ENCODE peak calls at places on chromosomes 7 and 10, in five cellular contexts. One of them, this sample, is unnamed.

GRCh38 chr10:59435707-59436106 is 73.4 kb upstream of the FAM13C start:
- DNase-seq in heart left ventricle: no peak
- DNase-seq in right lobe of liver: no peak
- DNase-seq in keratinocyte: no peak
- DNase-seq in PC-3: no peak
- DNase-seq in this sample: no peak

GRCh38 chr10:57898231-57898630 is 369.5 kb downstream of the IPMK start:
- DNase-seq in keratinocyte: no peak
- DNase-seq in heart left ventricle: no peak
- DNase-seq in PC-3: peak
- DNase-seq in right lobe of liver: no peak
- DNase-seq in this sample: peak

GRCh38 chr10:126221874-126222273 is 166.4 kb downstream of the ADAM12 start:
- DNase-seq in PC-3: no peak
- DNase-seq in keratinocyte: no peak
- DNase-seq in heart left ventricle: no peak
- DNase-seq in right lobe of liver: no peak
- DNase-seq in this sample: no peak

GRCh38 chr7:46710927-46711326 is 789.9 kb upstream of the IGFBP3 start:
- DNase-seq in right lobe of liver: no peak
- DNase-seq in heart left ventricle: no peak
- DNase-seq in keratinocyte: no peak
- DNase-seq in PC-3: no peak
- DNase-seq in this sample: no peak

GRCh38 chr7:22356855-22357310 is at the start of gene RAPGEF5:
- DNase-seq in right lobe of liver: peak
- DNase-seq in PC-3: peak
- DNase-seq in keratinocyte: no peak
- DNase-seq in heart left ventricle: no peak
- DNase-seq in this sample: peak

GRCh38 chr10:77580500-77580899 is 57.1 kb downstream of the KCNMA1 start:
- DNase-seq in right lobe of liver: peak
- DNase-seq in PC-3: no peak
- DNase-seq in keratinocyte: no peak
- DNase-seq in heart left ventricle: no peak
- DNase-seq in this sample: peak

GRCh38 chr10:49379596-49380410 is 16.1 kb downstream of the DRGX start:
- DNase-seq in PC-3: peak
- DNase-seq in heart left ventricle: no peak
- DNase-seq in right lobe of liver: no peak
- DNase-seq in keratinocyte: no peak
- DNase-seq in this sample: no peak

GRCh38 chr10:78372806-78373205 is 339.1 kb downstream of the RPS24 start:
- DNase-seq in PC-3: no peak
- DNase-seq in right lobe of liver: no peak
- DNase-seq in heart left ventricle: no peak
- DNase-seq in keratinocyte: no peak
- DNase-seq in this sample: no peak

GRCh38 chr7:101185258-101185839 is 5.3 kb upstream of the NAT16 start:
- DNase-seq in heart left ventricle: no peak
- DNase-seq in keratinocyte: no peak
- DNase-seq in PC-3: no peak
- DNase-seq in right lobe of liver: no peak
- DNase-seq in this sample: peak

GRCh38 chr10:104300736-104301292 is 31.8 kb downstream of the GSTO2 start:
- DNase-seq in keratinocyte: no peak
- DNase-seq in right lobe of liver: no peak
- DNase-seq in PC-3: peak
- DNase-seq in heart left ventricle: peak
- DNase-seq in this sample: peak

GRCh38 chr10:79559726-79560125 is 481 bp downstream of the SFTPA2 start:
- DNase-seq in PC-3: no peak
- DNase-seq in keratinocyte: no peak
- DNase-seq in heart left ventricle: no peak
- DNase-seq in right lobe of liver: no peak
- DNase-seq in this sample: no peak

GRCh38 chr7:151327022-151327421 is 14.6 kb upstream of the NUB1 start:
- DNase-seq in heart left ventricle: no peak
- DNase-seq in right lobe of liver: peak
- DNase-seq in PC-3: no peak
- DNase-seq in keratinocyte: no peak
- DNase-seq in this sample: no peak

GRCh38 chr10:23203369-23204325 is 11.5 kb downstream of the PTF1A start:
- DNase-seq in heart left ventricle: no peak
- DNase-seq in right lobe of liver: no peak
- DNase-seq in keratinocyte: no peak
- DNase-seq in PC-3: no peak
- DNase-seq in this sample: no peak

GRCh38 chr7:30487371-30487770 is 8.8 kb upstream of the NOD1 start:
- DNase-seq in PC-3: no peak
- DNase-seq in right lobe of liver: no peak
- DNase-seq in heart left ventricle: no peak
- DNase-seq in keratinocyte: no peak
- DNase-seq in this sample: no peak

GRCh38 chr7:46568420-46569116 is 647.5 kb upstream of the IGFBP3 start:
- DNase-seq in heart left ventricle: no peak
- DNase-seq in keratinocyte: no peak
- DNase-seq in right lobe of liver: no peak
- DNase-seq in PC-3: peak
- DNase-seq in this sample: peak

GRCh38 chr7:29193316-29194205 is 1.0 kb upstream of the CHN2 start:
- DNase-seq in right lobe of liver: peak
- DNase-seq in PC-3: no peak
- DNase-seq in keratinocyte: no peak
- DNase-seq in heart left ventricle: no peak
- DNase-seq in this sample: peak
- H3K4me3 ChIP-seq in right lobe of liver: peak
- H3K4me3 ChIP-seq in PC-3: peak
- H3K4me3 ChIP-seq in keratinocyte: peak
- H3K4me3 ChIP-seq in heart left ventricle: peak
- H3K4me3 ChIP-seq in this sample: peak

DNA sequence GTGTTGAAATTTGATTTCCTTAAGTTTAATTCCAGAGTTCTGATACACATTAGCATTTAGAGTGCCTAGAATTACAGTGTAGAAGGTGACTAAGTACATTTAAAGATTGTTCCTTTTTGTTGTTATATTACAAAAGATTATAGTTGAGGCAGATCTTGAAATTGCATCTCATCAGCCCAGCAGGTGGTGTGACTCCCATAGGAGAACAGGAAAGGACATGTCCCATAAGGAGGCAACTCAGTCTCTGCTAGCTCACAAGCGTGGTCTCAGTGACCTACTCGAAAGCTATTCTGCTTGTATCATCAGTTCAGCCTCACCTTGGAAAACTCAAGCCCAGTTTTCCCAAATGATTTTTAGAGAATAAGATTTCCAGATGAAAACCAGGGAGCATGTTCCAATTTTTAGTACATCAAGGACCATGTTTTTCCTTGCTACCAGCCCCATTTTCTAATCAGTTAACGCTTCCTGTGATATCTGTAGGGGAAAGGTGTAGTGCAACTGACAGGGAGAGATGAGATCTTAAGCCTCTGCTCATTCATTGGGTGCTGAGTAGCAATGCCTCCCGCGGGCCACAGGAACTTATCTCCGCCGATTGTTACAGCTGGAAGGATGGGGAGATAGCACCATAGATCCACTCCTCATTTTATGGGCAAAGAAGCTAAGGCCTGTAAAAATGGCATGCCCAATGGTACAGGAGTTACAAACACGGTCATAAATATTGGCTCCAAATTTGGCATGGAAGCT is 1.1 kb upstream of the GNAI1 start:
- DNase-seq in heart left ventricle: no peak
- DNase-seq in keratinocyte: no peak
- DNase-seq in PC-3: peak
- DNase-seq in right lobe of liver: no peak
- DNase-seq in this sample: no peak
- H3K4me3 ChIP-seq in heart left ventricle: peak
- H3K4me3 ChIP-seq in keratinocyte: peak
- H3K4me3 ChIP-seq in PC-3: peak
- H3K4me3 ChIP-seq in right lobe of liver: peak
- H3K4me3 ChIP-seq in this sample: no peak

GRCh38 chr7:152365982-152366603 is 69.7 kb downstream of the KMT2C start:
- DNase-seq in heart left ventricle: no peak
- DNase-seq in PC-3: no peak
- DNase-seq in keratinocyte: no peak
- DNase-seq in right lobe of liver: no peak
- DNase-seq in this sample: no peak

GRCh38 chr7:152367170-152367569 is 68.6 kb downstream of the KMT2C start:
- DNase-seq in PC-3: no peak
- DNase-seq in right lobe of liver: no peak
- DNase-seq in heart left ventricle: no peak
- DNase-seq in keratinocyte: no peak
- DNase-seq in this sample: no peak

GRCh38 chr7:152369518-152369917 is 66.3 kb downstream of the KMT2C start:
- DNase-seq in PC-3: no peak
- DNase-seq in heart left ventricle: no peak
- DNase-seq in right lobe of liver: no peak
- DNase-seq in keratinocyte: no peak
- DNase-seq in this sample: no peak

GRCh38 chr7:152363798-152364197 is 72.0 kb downstream of the KMT2C start:
- DNase-seq in heart left ventricle: no peak
- DNase-seq in keratinocyte: no peak
- DNase-seq in PC-3: no peak
- DNase-seq in right lobe of liver: no peak
- DNase-seq in this sample: no peak

GRCh38 chr7:152366662-152367061 is 69.1 kb downstream of the KMT2C start:
- DNase-seq in PC-3: no peak
- DNase-seq in heart left ventricle: peak
- DNase-seq in right lobe of liver: no peak
- DNase-seq in keratinocyte: no peak
- DNase-seq in this sample: peak
- H3K4me3 ChIP-seq in PC-3: no peak
- H3K4me3 ChIP-seq in heart left ventricle: no peak
- H3K4me3 ChIP-seq in right lobe of liver: no peak
- H3K4me3 ChIP-seq in keratinocyte: no peak
- H3K4me3 ChIP-seq in this sample: no peak

GRCh38 chr7:104823177-104823576 is 190.8 kb upstream of the KMT2E start:
- DNase-seq in right lobe of liver: no peak
- DNase-seq in heart left ventricle: no peak
- DNase-seq in keratinocyte: no peak
- DNase-seq in PC-3: no peak
- DNase-seq in this sample: no peak

GRCh38 chr7:104825099-104825498 is 188.9 kb upstream of the KMT2E start:
- DNase-seq in keratinocyte: no peak
- DNase-seq in heart left ventricle: no peak
- DNase-seq in right lobe of liver: no peak
- DNase-seq in PC-3: no peak
- DNase-seq in this sample: no peak

DNA sequence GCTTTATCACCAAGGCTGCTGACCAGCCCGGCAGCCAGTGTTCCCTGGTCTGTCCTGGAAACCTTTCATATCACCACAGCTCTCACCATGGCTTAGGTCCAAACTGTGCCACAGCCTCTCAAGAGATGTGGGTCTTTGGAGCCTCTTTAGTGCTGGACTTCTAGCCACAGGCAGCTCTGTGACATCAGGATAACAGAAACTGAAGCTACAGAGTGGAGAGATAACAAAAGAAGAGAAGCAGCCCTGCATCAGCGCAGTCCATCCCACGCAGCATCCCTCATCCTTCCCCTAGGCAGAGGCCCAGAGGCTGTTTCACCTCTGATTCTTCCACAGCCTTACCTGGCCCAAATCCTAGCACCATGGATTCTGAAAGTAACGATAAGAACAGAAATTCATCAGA is 187.9 kb upstream of the KMT2E start:
- DNase-seq in PC-3: no peak
- DNase-seq in heart left ventricle: no peak
- DNase-seq in keratinocyte: no peak
- DNase-seq in right lobe of liver: no peak
- DNase-seq in this sample: no peak
- H3K4me3 ChIP-seq in PC-3: no peak
- H3K4me3 ChIP-seq in heart left ventricle: no peak
- H3K4me3 ChIP-seq in keratinocyte: no peak
- H3K4me3 ChIP-seq in right lobe of liver: no peak
- H3K4me3 ChIP-seq in this sample: no peak

DNA sequence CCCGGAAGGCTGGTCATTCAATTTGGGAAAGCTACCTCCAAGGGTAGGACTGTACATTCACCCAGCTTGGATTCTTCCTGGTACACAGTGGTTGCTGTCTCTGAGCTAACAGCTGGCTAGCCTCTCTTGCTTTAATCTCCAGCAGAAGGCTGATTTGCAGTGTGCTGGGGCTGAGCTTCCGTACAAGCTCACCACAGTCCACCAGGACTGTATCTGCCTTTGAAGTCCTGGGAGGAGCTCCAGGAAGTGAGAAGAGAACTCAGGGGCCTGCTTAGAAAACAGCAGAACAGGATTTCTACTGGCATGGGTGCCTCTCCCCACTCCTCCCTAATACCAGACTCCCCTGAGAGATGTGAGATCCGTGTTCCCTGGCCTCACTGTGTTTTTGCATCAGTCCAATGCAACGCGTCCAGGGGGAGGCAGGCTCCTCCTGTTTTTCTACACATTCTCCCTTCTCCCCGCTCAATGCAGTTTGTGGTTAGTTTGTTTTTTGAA is 6.6 kb downstream of the AFAP1L2 start:
- DNase-seq in right lobe of liver: no peak
- DNase-seq in PC-3: no peak
- DNase-seq in heart left ventricle: no peak
- DNase-seq in keratinocyte: no peak
- DNase-seq in this sample: peak
- H3K4me3 ChIP-seq in right lobe of liver: no peak
- H3K4me3 ChIP-seq in PC-3: no peak
- H3K4me3 ChIP-seq in heart left ventricle: no peak
- H3K4me3 ChIP-seq in keratinocyte: no peak
- H3K4me3 ChIP-seq in this sample: no peak

DNA sequence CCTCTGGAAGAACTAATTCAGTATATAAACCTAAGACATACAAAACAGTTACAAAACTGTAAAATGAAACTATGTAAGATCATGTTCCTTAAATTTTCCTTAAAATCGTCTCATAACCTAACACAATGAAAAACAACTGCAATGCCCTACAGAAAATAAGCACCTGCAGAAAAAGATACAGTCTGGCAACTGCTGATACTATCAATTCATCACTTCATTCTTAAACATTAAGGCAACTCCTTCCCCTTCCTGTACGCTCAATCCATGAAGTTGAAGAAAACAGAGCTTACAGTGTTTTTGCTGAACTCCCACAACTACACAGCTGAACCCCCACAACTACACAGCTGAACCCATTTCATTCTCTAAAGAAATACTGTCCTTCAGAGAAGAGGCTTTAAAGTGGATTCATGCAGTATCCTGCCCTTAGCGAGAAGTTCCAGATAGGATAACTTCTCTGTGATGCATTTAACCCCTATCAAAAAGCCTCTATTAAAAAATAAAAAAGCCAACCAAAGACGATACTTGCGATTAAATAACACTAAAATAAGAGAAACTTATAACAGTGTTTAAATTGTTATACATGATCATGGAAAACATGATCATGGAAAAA is 50.0 kb downstream of the JMJD1C start:
- DNase-seq in keratinocyte: no peak
- DNase-seq in PC-3: peak
- DNase-seq in heart left ventricle: no peak
- DNase-seq in right lobe of liver: no peak
- DNase-seq in this sample: no peak
- H3K4me3 ChIP-seq in keratinocyte: no peak
- H3K4me3 ChIP-seq in PC-3: peak
- H3K4me3 ChIP-seq in heart left ventricle: no peak
- H3K4me3 ChIP-seq in right lobe of liver: no peak
- H3K4me3 ChIP-seq in this sample: no peak

This sample was measured in small intestine.